ENCODE peak calls at places on chromosomes 4 and X, in ten cellular contexts. Z is neural progenitor cell; R is AG10803; E is effector memory CD4-positive, alpha-beta T cell; B is H7; N is fibroblast of mammary gland; U is sigmoid colon; F is AG09309; A is neuronal stem cell; K is pancreas. C is an unnamed sample.

GRCh38 chr4:84493092-84493850 is 5.8 kb downstream of the NKX6-1 start:
- DNase-seq in Z (peak; percentile 90), R (peak; percentile 17), E (no peak), B (peak; percentile 77), N (peak; percentile 12), U (no peak), F (no peak), A (no peak), K (no peak), C (no peak)

GRCh38 chr4:189029961-189030360 is 890.7 kb downstream of the TRIML1 start:
- DNase-seq in Z (no peak), R (no peak), E (no peak), B (no peak), N (no peak), U (no peak), F (no peak), A (no peak), K (no peak), C (no peak)

GRCh38 chr4:78534286-78534955 is 17.1 kb upstream of the ANXA3 start:
- DNase-seq in Z (peak; percentile 26), R (no peak), E (no peak), B (no peak), N (no peak), U (no peak), F (no peak), A (no peak), K (no peak), C (no peak)

GRCh38 chr4:68904786-68905185 is 46.8 kb downstream of the UGT2A3 start:
- DNase-seq in Z (peak; percentile 19), R (no peak), E (no peak), B (no peak), N (no peak), U (no peak), F (no peak), A (no peak), K (peak; percentile 41), C (no peak)

GRCh38 chr4:153244969-153245368 is 40.7 kb downstream of the TRIM2 start:
- DNase-seq in Z (no peak), R (no peak), E (no peak), B (no peak), N (no peak), U (no peak), F (no peak), A (no peak), K (peak; percentile 24), C (no peak)

GRCh38 chrX:7927259-7928167 is at the start of gene PNPLA4:
- DNase-seq in Z (peak; percentile 87), R (peak; percentile 58), E (peak; percentile 72), B (peak; percentile 89), N (peak; percentile 68), U (peak; percentile 85), F (peak; percentile 8), A (peak; percentile 66), K (peak; percentile 91), C (no peak)

GRCh38 chrX:38060331-38060878 is 54.1 kb downstream of the SYTL5 start:
- DNase-seq in Z (no peak), R (no peak), E (no peak), B (no peak), N (no peak), U (no peak), F (no peak), A (no peak), K (no peak), C (no peak)

GRCh38 chrX:84046403-84046984 is 141.5 kb downstream of the RPS6KA6 start:
- DNase-seq in Z (peak; percentile 15), R (peak; percentile 33), E (no peak), B (peak; percentile 4), N (peak; percentile 37), U (no peak), F (no peak), A (peak; percentile 20), K (no peak), C (no peak)

GRCh38 chrX:118271770-118272169 is 74.1 kb upstream of the WDR44 start:
- DNase-seq in Z (peak; percentile 43), R (no peak), E (no peak), B (no peak), N (peak; percentile 4), U (no peak), F (no peak), A (no peak), K (no peak), C (no peak)

GRCh38 chr4:73019462-73020047 is 50.0 kb downstream of the COX18 start:
- DNase-seq in Z (peak; percentile 67), R (peak; percentile 51), E (no peak), B (peak; percentile 44), N (peak; percentile 58), U (no peak), F (peak; percentile 7), A (peak; percentile 23), K (no peak), C (no peak)

GRCh38 chr4:147901886-147902285 is 170.0 kb downstream of the ARHGAP10 start:
- DNase-seq in Z (no peak), R (no peak), E (no peak), B (no peak), N (no peak), U (no peak), F (no peak), A (no peak), K (no peak), C (no peak)

GRCh38 chrX:132837126-132837525 is 121.3 kb downstream of the HS6ST2 start:
- DNase-seq in Z (no peak), R (peak; percentile 54), E (no peak), B (no peak), N (peak; percentile 79), U (no peak), F (no peak), A (no peak), K (peak; percentile 15), C (peak; percentile 7)

GRCh38 chrX:46805270-46805669 is 31.6 kb upstream of the RP2 start:
- DNase-seq in Z (no peak), R (no peak), E (no peak), B (no peak), N (no peak), U (no peak), F (no peak), A (no peak), K (no peak), C (no peak)

GRCh38 chr4:7763788-7764187 is 175.9 kb downstream of the AFAP1 start:
- DNase-seq in Z (no peak), R (no peak), E (no peak), B (no peak), N (peak; percentile 65), U (no peak), F (no peak), A (no peak), K (no peak), C (no peak)

GRCh38 chr4:8644966-8645752 is 52.6 kb downstream of the CPZ start:
- DNase-seq in Z (no peak), R (no peak), E (no peak), B (peak; percentile 47), N (no peak), U (peak; percentile 52), F (no peak), A (no peak), K (no peak), C (no peak)

GRCh38 chr4:44629280-44629866 is 22.1 kb downstream of the YIPF7 start:
- DNase-seq in Z (peak; percentile 66), R (peak; percentile 47), E (peak; percentile 7), B (peak; percentile 30), N (peak; percentile 57), U (no peak), F (peak; percentile 5), A (peak; percentile 45), K (peak; percentile 21), C (peak; percentile 7)

GRCh38 chr4:155639674-155640529 is 26.7 kb upstream of the GUCY1A1 start:
- DNase-seq in Z (no peak), R (no peak), E (no peak), B (no peak), N (no peak), U (no peak), F (no peak), A (no peak), K (no peak), C (no peak)

GRCh38 chr4:119870868-119871267 is 195.8 kb downstream of the MAD2L1 start:
- DNase-seq in Z (no peak), R (no peak), E (no peak), B (no peak), N (no peak), U (no peak), F (no peak), A (no peak), K (no peak), C (no peak)

GRCh38 chrX:150715180-150715579 is 22.0 kb downstream of the MTMR1 start:
- DNase-seq in Z (no peak), R (no peak), E (no peak), B (no peak), N (no peak), U (no peak), F (no peak), A (no peak), K (peak; percentile 36), C (no peak)

DNA sequence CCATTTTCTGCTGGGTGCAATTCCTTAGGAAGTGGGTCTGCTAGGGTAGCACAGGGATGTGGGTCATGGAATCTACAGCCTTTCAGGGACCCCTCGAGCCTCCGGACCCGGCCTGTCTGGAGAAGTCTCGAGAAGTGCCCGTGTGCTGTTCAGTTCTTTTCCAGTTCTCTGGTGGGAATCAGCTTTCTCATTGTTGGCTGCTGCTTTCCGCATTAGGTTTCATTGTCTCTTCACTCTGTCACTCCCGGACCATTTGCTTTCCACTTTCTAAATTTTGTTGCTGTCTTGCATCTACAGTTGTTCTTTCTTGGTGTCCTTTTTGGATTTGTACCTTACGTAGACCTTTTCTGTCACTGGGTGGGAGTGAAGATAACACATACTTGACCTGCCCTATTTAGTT is 6.1 kb downstream of the RAB9A start:
- DNase-seq in Z (no peak), R (no peak), E (no peak), B (no peak), N (no peak), U (no peak), F (no peak), A (no peak), K (no peak), C (no peak)
- H3K4me3 ChIP-seq in Z (no peak overlapping the region), R (no peak overlapping the region), E (no peak overlapping the region), B (no peak overlapping the region), N (no peak overlapping the region), U (no peak overlapping the region), F (no peak overlapping the region), A (no peak overlapping the region), K (no peak overlapping the region), C (no peak overlapping the region)

GRCh38 chrX:308821-309520 is 9.6 kb downstream of the GTPBP6 start:
- DNase-seq in Z (no peak), R (no peak), E (no peak), B (peak; percentile 39), N (no peak), U (peak; percentile 59), F (no peak), A (no peak), K (no peak), C (no peak)
- H3K4me3 ChIP-seq in Z (no peak overlapping the region), R (no peak overlapping the region), E (no peak overlapping the region), B (no peak overlapping the region), N (no peak overlapping the region), U (no peak overlapping the region), F (no peak overlapping the region), A (no peak overlapping the region), K (no peak overlapping the region), C (no peak overlapping the region)

GRCh38 chrX:134374294-134374693 is 85.7 kb upstream of the HPRT1 start:
- DNase-seq in Z (no peak), R (no peak), E (no peak), B (no peak), N (peak; percentile 7), U (no peak), F (no peak), A (no peak), K (no peak), C (no peak)
- H3K4me3 ChIP-seq in Z (peak overlapping the region; percentile 81), R (peak overlapping the region; percentile 75), E (peak overlapping the region; percentile 88), B (peak overlapping the region; percentile 85), N (peak overlapping the region; percentile 75), U (peak overlapping the region; percentile 56), F (peak overlapping the region; percentile 74), A (peak overlapping the region; percentile 77), K (no peak overlapping the region), C (peak overlapping the region; percentile 90)

GRCh38 chr4:76614589-76614988 is 179.6 kb downstream of the SHROOM3 start:
- DNase-seq in Z (no peak), R (peak; percentile 96), E (no peak), B (no peak), N (peak; percentile 90), U (no peak), F (no peak), A (no peak), K (no peak), C (peak; percentile 90)
- H3K4me3 ChIP-seq in Z (no peak overlapping the region), R (no peak overlapping the region), E (no peak overlapping the region), B (no peak overlapping the region), N (no peak overlapping the region), U (no peak overlapping the region), F (no peak overlapping the region), A (no peak overlapping the region), K (no peak overlapping the region), C (no peak overlapping the region)

C was measured in MG63.